ENCODE peak calls at places on chromosomes 6 and 20, in five cellular contexts. D is astrocyte; Q is brain microvascular endothelial cell; C is CD8-positive, alpha-beta memory T cell; E is Ammon's horn. M is an unnamed sample.

GRCh38 chr6:142878407-142878806 is 66.6 kb downstream of the HIVEP2 start:
- DNase-seq in D (no peak), E (peak; percentile 73), Q (no peak), C (no peak), M (peak; percentile 82)

GRCh38 chr6:96716221-96716620 is 121.1 kb downstream of the GPR63 start:
- DNase-seq in D (no peak), Q (no peak), E (no peak), C (no peak), M (no peak)

GRCh38 chr6:7237653-7238190 is 75.3 kb downstream of the SSR1 start:
- DNase-seq in D (no peak), Q (no peak), C (no peak), E (no peak), M (no peak)

GRCh38 chr6:160391419-160392116 is 43.4 kb downstream of the SLC22A3 start:
- DNase-seq in D (peak; percentile 37), E (no peak), Q (peak; percentile 79), C (no peak), M (no peak)

GRCh38 chr20:18916886-18917785 is 103.6 kb downstream of the SCP2D1 start:
- DNase-seq in C (no peak), D (no peak), Q (peak; percentile 28), E (no peak), M (no peak)

GRCh38 chr6:140546640-140547039 is 1172.2 kb upstream of the CITED2 start:
- DNase-seq in E (no peak), C (no peak), Q (no peak), D (peak; percentile 73), M (no peak)

GRCh38 chr20:64150756-64151633 is 13.3 kb upstream of the MYT1 start:
- DNase-seq in E (no peak), D (no peak), Q (no peak), C (no peak), M (no peak)

GRCh38 chr6:122028933-122029332 is 370.5 kb upstream of the HSF2 start:
- DNase-seq in E (no peak), D (no peak), C (no peak), Q (no peak), M (no peak)

GRCh38 chr20:3080939-3081388 is 3.6 kb downstream of the AVP start:
- DNase-seq in C (no peak), D (no peak), E (peak; percentile 39), Q (no peak), M (peak; percentile 29)

M was measured in globus pallidus.